ENCODE peak calls at places on chromosomes 2 and 18, in four cellular contexts. O is HepG2, U is K562, F is WTC11. J is an unnamed sample.
A peak's percentile ranks its signal among the peaks of the same experiment; 100 is the strongest.

GRCh38 chr2:168639501-168639900 is 162.9 kb upstream of the NOSTRIN start:
- DNase-seq in O (no peak), U (no peak), F (peak; percentile 22), J (no peak)

GRCh38 chr2:12096425-12096824 is 350.0 kb downstream of the LPIN1 start:
- DNase-seq in O (no peak), U (no peak), F (peak; percentile 28), J (no peak)

GRCh38 chr2:182064024-182064880 is 78.6 kb downstream of the PPP1R1C start:
- DNase-seq in O (no peak), U (no peak), F (no peak), J (no peak)

GRCh38 chr2:57882895-57883515 is 163.6 kb upstream of the VRK2 start:
- DNase-seq in O (no peak), U (no peak), F (no peak), J (no peak)

GRCh38 chr18:63322908-63323634 is 3.5 kb upstream of the BCL2 start:
- DNase-seq in O (peak; percentile 63), U (peak; percentile 40), F (peak; percentile 37), J (peak; percentile 34)

GRCh38 chr2:237256845-237257244 is 157.1 kb downstream of the COL6A3 start:
- DNase-seq in O (no peak), U (no peak), F (no peak), J (no peak)

GRCh38 chr2:172462393-172463381 is 35.3 kb downstream of the ITGA6 start:
- DNase-seq in O (no peak), U (no peak), F (no peak), J (no peak)

GRCh38 chr18:79922971-79923411 is 28.5 kb downstream of the SLC66A2 start:
- DNase-seq in O (no peak), U (no peak), F (no peak), J (no peak)

GRCh38 chr18:62942578-62942977 is 227.2 kb downstream of the PHLPP1 start:
- DNase-seq in O (no peak), U (no peak), F (no peak), J (no peak)

GRCh38 chr18:13320133-13320532 is 101.6 kb downstream of the LDLRAD4 start:
- DNase-seq in O (no peak), U (no peak), F (no peak), J (no peak)

GRCh38 chr18:37563810-37564511 is 1.6 kb downstream of the CELF4 start:
- DNase-seq in O (no peak), U (no peak), F (no peak), J (no peak)

GRCh38 chr2:174145827-174146226 is 102.5 kb downstream of the OLA1 start:
- DNase-seq in O (peak; percentile 25), U (peak; percentile 32), F (peak; percentile 26), J (peak; percentile 46)

GRCh38 chr18:58402951-58403702 is 225.8 kb downstream of the ALPK2 start:
- DNase-seq in O (peak; percentile 65), U (no peak), F (no peak), J (no peak)

GRCh38 chr2:43513216-43513615 is 82.6 kb downstream of the THADA start:
- DNase-seq in O (no peak), U (no peak), F (no peak), J (no peak)

GRCh38 chr2:32798841-32799240 is 147.9 kb upstream of the LTBP1 start:
- DNase-seq in O (no peak), U (no peak), F (no peak), J (no peak)

GRCh38 chr2:101983928-101984327 is 7.8 kb upstream of the IL1R2 start:
- DNase-seq in O (peak; percentile 40), U (no peak), F (no peak), J (no peak)

GRCh38 chr2:36459725-36460137 is 104.2 kb downstream of the CRIM1 start:
- DNase-seq in O (peak; percentile 88), U (no peak), F (peak; percentile 46), J (peak; percentile 26)

GRCh38 chr18:58590231-58590630 is 38.7 kb downstream of the ALPK2 start:
- DNase-seq in O (peak; percentile 77), U (no peak), F (peak; percentile 29), J (no peak)

GRCh38 chr2:45808294-45808693 is 156.8 kb downstream of the PRKCE start:
- DNase-seq in O (no peak), U (no peak), F (no peak), J (no peak)

GRCh38 chr18:40577255-40577654 is 1377.8 kb upstream of the PIK3C3 start:
- DNase-seq in O (no peak), U (no peak), F (no peak), J (no peak)

GRCh38 chr18:55830490-55830889 is 242.5 kb upstream of the TCF4 start:
- DNase-seq in O (no peak), U (no peak), F (no peak), J (no peak)

GRCh38 chr2:238924496-238925195 is 76.8 kb downstream of the TWIST2 start:
- DNase-seq in O (no peak), U (no peak), F (no peak), J (no peak)

DNA sequence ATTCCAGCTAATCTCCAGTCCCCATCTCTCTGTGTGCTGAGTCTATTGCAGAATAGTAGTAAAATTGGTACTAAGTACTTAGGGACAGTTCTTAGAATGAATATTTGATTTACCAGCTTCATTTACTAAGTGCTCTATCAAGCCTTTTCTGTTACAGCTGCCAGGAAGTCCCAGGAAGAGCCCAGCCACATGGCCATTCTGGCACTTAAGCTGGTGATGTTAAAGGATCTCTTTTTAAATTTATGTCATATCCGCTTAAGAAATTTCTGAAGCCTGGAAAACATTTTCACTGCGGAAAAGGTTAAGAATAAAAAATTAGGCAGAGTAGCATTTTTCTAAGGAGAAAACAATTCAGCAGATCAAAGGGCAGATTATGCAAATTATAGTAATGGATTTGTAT is 260.7 kb downstream of the SH3BP4 start:
- DNase-seq in O (no peak), U (no peak), F (no peak), J (no peak)
- TF ChIP-seq ELF4 in O (no peak), U (no peak), F (no peak), J (no peak)

DNA sequence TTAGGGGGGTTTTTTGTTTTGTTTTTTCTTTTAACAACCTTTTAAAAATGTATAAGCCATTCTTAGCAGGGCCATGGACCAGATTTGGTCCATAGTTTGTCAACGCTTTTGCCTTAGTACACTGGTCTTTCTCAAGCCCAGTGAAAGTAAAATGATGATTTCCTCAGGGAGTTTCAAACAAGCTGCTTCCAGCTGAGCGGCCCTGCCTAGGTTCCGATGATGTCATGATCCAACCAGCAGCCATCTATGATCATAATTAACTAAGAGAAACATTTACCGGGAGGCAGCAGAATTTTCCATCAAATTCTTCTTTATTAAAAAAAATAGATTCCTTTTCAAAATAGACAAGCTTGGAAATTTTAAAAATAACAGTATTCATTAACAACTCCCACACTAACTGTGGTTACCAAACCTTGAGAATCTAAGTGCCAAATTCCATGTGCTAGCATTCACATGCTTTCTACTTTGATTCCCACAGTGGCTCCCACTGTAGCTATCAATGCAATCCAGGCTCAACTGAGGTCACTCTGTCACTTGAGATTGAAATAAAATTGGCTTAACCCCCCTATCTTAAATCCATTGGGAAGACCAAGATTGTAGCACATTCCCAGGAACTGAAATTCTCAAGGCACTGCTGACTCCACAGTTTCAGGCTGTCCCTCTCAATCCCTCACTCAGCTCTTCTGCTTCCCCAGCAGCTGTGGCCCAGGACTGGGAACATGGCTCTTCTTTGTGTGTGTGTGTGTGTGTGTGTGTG is 148.9 kb downstream of the RNF152 start:
- DNase-seq in O (no peak), U (no peak), F (no peak), J (no peak)
- TF ChIP-seq SP1 in O (no peak), U (no peak), F (no peak), J (no peak)

GRCh38 chr2:200199576-200200263 is 106.8 kb upstream of the SPATS2L start:
- DNase-seq in O (no peak), U (no peak), F (peak; percentile 54), J (no peak)

GRCh38 chr2:200194746-200195145 is 111.7 kb upstream of the SPATS2L start:
- DNase-seq in O (no peak), U (no peak), F (no peak), J (no peak)

GRCh38 chr2:200203381-200203827 is 103.1 kb upstream of the SPATS2L start:
- DNase-seq in O (no peak), U (no peak), F (no peak), J (no peak)

GRCh38 chr2:200193791-200194190 is 112.7 kb upstream of the SPATS2L start:
- DNase-seq in O (no peak), U (no peak), F (no peak), J (no peak)

DNA sequence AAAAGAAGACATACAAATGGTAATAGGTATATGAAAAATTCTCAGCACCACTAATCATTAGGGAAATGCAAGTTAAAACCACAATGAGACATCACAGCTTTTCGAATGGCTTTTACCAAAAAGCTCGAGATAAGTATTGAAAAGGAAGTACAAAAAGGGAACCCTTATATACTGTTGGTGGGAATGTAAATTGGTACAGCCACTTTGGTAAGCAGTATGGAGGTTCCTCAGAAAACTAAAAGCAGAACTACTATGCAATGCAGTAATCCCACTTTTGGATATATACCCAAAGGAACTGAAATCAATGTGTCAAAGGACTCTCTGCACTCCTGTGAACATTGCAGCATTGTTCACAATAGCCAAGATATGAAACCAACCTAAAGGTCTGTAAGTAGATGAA is 107.5 kb upstream of the SPATS2L start:
- DNase-seq in O (no peak), U (no peak), F (no peak), J (no peak)
- TF ChIP-seq ELF4 in O (no peak), U (no peak), F (no peak), J (no peak)

GRCh38 chr2:149399934-149400615 is 69.7 kb downstream of the LYPD6 start:
- DNase-seq in O (no peak), U (no peak), F (no peak), J (no peak)
- TF ChIP-seq SP1 in O (no peak), U (no peak), F (no peak), J (no peak)

DNA sequence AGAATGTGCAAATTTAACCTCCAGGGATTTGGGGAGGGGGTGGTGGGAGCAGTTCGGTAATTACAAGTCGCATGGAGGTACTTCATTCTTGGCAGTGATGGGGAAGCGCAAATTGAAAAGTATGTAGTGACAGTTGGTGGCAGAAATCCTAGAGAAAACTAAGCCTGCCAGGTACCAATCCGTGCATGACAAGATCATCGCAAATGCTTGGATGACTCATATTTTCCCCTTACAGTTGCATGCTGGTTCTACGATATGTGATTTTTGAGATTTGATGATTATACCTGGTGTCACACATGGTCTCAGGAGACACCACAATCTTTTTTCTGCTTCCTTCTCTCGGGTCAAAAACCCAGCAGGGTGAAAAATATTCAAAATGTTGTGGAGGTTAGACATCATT is 479.7 kb upstream of the ID2 start:
- DNase-seq in O (no peak), U (no peak), F (no peak), J (no peak)
- TF ChIP-seq ELF4 in O (no peak), U (no peak), F (no peak), J (no peak)

DNA sequence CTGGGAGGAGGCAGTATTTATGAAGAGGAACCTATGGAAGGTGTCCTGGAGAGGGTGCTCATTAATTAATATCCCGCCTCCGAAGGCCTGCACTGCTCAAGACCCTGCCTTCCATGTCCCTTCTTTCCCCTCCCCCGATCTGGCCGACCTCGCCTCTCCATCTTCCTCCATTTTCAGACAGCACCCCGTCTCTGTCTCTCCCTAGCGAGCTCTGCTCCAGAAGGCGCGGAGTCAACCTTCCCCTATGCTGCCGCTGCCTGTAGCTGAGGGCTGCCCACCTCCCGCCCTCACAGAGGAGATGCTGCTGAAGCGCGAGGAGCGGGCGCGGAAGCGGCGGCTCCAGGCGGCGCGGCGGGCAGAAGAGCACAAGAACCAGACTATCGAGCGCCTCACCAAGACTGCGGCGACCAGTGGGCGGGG is 1.1 kb upstream of the WBP1 start:
- DNase-seq in O (no peak), U (no peak), F (no peak), J (peak; percentile 16)
- TF ChIP-seq SP1 in O (no peak), U (no peak), F (no peak), J (no peak)

J was measured in HEK293T.